ENCODE peak calls at places on chromosomes 12 and 14, in seven cellular contexts. E is GM23248, U is MM.1S, H is hepatocyte, K is PC-3, Q is HCT116, G is neural progenitor cell. S is an unnamed sample.

GRCh38 chr12:68240079-68240478 is 13.3 kb downstream of the IL22 start:
- DNase-seq in E (peak; percentile 96), U (no peak), H (peak; percentile 65), K (peak; percentile 95), Q (no peak), G (no peak), S (no peak)

GRCh38 chr12:104399750-104400612 is 56.8 kb upstream of the CHST11 start:
- DNase-seq in E (no peak), U (no peak), H (no peak), K (no peak), Q (no peak), G (no peak), S (no peak)

GRCh38 chr12:74393265-74393664 is 144.4 kb upstream of the ATXN7L3B start:
- DNase-seq in E (no peak), U (no peak), H (no peak), K (peak; percentile 83), Q (peak; percentile 29), G (no peak), S (no peak)

GRCh38 chr12:57244306-57244696 is 6.7 kb downstream of the STAC3 start:
- DNase-seq in E (no peak), U (no peak), H (no peak), K (no peak), Q (no peak), G (no peak), S (peak; percentile 33)

GRCh38 chr12:6285063-6285477 is 25.4 kb upstream of the PLEKHG6 start:
- DNase-seq in E (peak; percentile 78), U (peak; percentile 66), H (peak; percentile 87), K (peak; percentile 72), Q (no peak), G (peak; percentile 86), S (peak; percentile 85)

GRCh38 chr12:76247026-76247688 is 101.1 kb downstream of the BBS10 start:
- DNase-seq in E (peak; percentile 63), U (no peak), H (no peak), K (no peak), Q (no peak), G (no peak), S (no peak)

GRCh38 chr12:71730936-71731335 is 23.7 kb upstream of the RAB21 start:
- DNase-seq in E (no peak), U (no peak), H (no peak), K (peak; percentile 30), Q (no peak), G (no peak), S (no peak)

GRCh38 chr14:100348253-100348729 is 25.2 kb downstream of the SLC25A47 start:
- DNase-seq in E (no peak), U (no peak), H (no peak), K (no peak), Q (no peak), G (no peak), S (no peak)

GRCh38 chr12:19576421-19576925 is 137.2 kb downstream of the AEBP2 start:
- DNase-seq in E (no peak), U (no peak), H (no peak), K (no peak), Q (no peak), G (no peak), S (no peak)

DNA sequence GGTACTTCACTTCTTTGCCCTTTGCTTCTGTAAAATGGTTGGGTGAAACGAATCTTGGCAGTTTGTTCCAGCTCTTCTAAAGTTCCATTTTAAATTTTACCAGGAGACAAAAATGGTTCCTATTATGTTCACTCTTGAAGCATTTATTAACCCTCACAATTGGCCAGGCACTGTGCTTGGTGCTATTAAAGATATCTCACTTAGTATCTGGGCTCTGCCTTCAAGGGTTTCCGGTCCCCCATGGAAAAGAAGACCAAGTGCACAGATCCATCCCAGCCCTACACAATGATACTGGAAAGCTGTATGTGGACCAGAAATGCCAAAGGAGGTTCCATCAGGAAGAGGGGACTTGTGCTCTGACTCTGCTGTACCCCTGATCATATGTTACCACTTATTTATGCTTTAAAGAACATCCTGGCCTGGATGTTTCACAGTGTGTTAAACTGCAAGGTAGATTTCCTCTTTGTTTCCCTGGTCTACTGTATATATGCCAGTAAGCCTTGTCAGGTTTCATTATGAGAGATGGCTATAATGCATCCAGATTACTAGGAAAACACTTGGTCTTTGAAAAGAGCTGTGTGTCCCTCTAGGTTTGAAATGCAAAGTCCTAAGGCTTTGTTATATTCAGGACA is 154.8 kb downstream of the PRKCH start:
- DNase-seq in E (peak; percentile 9), U (no peak), H (no peak), K (no peak), Q (no peak), G (no peak), S (no peak)
- TF ChIP-seq EZH2phosphoT487 in E (no peak), U (no peak), H (no peak), K (no peak), Q (no peak), G (no peak), S (no peak)

GRCh38 chr12:53740130-53740491 is 11.7 kb downstream of the CISTR start:
- DNase-seq in E (no peak), U (no peak), H (no peak), K (no peak), Q (no peak), G (no peak), S (no peak)
- TF ChIP-seq EZH2 in E (no peak), U (no peak), H (no peak), K (no peak), Q (no peak), G (no peak), S (peak; percentile 26)

GRCh38 chr12:54853933-54854538 is at the start of gene MUCL1:
- DNase-seq in E (peak; percentile 69), U (peak; percentile 76), H (peak; percentile 80), K (peak; percentile 93), Q (peak; percentile 62), G (peak; percentile 76), S (peak; percentile 88)
- TF ChIP-seq EZH2phosphoT487 in E (no peak), U (no peak), H (no peak), K (no peak), Q (no peak), G (no peak), S (no peak)

GRCh38 chr12:49954863-49955830 is 4.6 kb downstream of the AQP2 start:
- DNase-seq in E (peak; percentile 48), U (no peak), H (no peak), K (no peak), Q (no peak), G (no peak), S (peak; percentile 78)
- TF ChIP-seq EZH2 in E (peak; percentile 49), U (no peak), H (no peak), K (no peak), Q (no peak), G (no peak), S (no peak)

GRCh38 chr14:90277581-90278198 is 21.3 kb downstream of the PSMC1 start:
- DNase-seq in E (no peak), U (no peak), H (no peak), K (no peak), Q (no peak), G (no peak), S (no peak)

GRCh38 chr14:90275820-90276219 is 19.5 kb downstream of the PSMC1 start:
- DNase-seq in E (no peak), U (no peak), H (no peak), K (no peak), Q (no peak), G (no peak), S (no peak)

GRCh38 chr14:90278199-90279175 is 22.1 kb downstream of the PSMC1 start:
- DNase-seq in E (no peak), U (no peak), H (no peak), K (no peak), Q (no peak), G (no peak), S (no peak)

GRCh38 chr14:90275455-90275814 is 19.1 kb downstream of the PSMC1 start:
- DNase-seq in E (no peak), U (no peak), H (no peak), K (no peak), Q (no peak), G (no peak), S (no peak)

GRCh38 chr14:90276627-90277367 is 20.4 kb downstream of the PSMC1 start:
- DNase-seq in E (peak; percentile 36), U (no peak), H (no peak), K (peak; percentile 13), Q (no peak), G (peak; percentile 10), S (peak; percentile 40)
- TF ChIP-seq EZH2phosphoT487 in E (no peak), U (no peak), H (no peak), K (no peak), Q (no peak), G (no peak), S (no peak)

DNA sequence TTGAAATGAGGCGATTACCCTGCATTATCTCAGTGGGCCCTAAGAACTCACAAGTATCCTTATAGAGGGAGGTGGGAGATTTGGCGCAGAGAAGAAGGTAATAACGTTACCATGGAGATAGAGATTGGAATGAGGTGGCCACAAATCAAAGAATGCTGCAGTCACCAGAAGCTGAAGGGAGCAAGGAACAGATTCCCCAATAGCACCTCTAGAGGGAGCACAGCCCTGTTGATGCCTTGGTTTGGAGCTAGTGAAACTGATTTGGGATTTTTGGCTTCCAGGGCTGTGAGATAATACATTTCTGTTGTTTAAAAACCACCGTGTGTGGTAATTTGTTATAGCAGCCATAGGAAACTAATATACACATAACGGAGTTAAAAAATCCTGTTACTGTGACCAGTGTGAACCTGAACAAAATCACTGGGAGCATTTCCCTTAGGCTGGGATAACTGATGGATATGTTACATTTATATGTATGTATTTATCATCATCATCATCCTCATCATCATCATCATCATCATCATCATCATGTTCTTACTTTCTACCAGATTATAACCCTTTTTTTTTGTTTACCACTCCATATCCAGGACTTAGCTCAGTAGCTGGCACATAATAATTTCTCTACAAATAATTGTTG is 100.3 kb downstream of the LIN7A start:
- DNase-seq in E (peak; percentile 77), U (peak; percentile 38), H (peak; percentile 62), K (peak; percentile 51), Q (peak; percentile 19), G (peak; percentile 72), S (peak; percentile 91)
- TF ChIP-seq EZH2 in E (no peak), U (no peak), H (no peak), K (no peak), Q (no peak), G (no peak), S (no peak)

DNA sequence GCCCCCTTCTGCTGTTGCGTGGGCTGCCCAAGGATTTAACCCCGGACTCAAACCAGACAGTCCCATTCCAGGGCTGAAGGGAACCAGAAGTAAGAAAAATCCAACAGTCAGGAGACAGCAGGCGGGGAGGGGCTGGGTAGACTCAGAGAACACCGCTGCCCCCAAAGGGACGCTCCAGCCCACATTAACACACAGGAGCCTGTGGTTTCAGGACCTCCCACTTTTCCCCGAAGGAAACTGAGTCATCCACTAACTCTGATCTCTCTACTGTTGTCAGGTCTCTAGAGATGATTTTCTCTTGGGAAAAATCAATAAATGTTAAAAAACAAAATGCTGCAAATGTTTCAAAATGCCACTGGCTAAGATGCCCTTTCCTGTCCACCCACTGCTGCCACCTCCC is 41.6 kb downstream of the FBXO21 start:
- DNase-seq in E (no peak), U (no peak), H (no peak), K (no peak), Q (no peak), G (no peak), S (no peak)
- TF ChIP-seq EZH2phosphoT487 in E (no peak), U (no peak), H (no peak), K (no peak), Q (no peak), G (no peak), S (no peak)